ENCODE peak calls at places on chromosomes 5 and 9, in eight cellular contexts. H is left ventricle myocardium inferior, A is psoas muscle, J is tibial nerve, O is body of pancreas, P is IMR-90, D is astrocyte, L is A673. E is an unnamed sample. For H3K4me1, the result is how much of the 10 kb centered on the place peaks cover.

GRCh38 chr5:111685969-111686368 is 71.0 kb downstream of the NREP start:
- DNase-seq in H (no peak), A (no peak), J (no peak), O (no peak), P (no peak), D (no peak), L (peak), E (no peak)

GRCh38 chr9:82780017-82780416 is 282.9 kb downstream of the RASEF start:
- DNase-seq in H (no peak), A (no peak), J (no peak), O (no peak), P (no peak), D (no peak), L (no peak), E (no peak)

GRCh38 chr5:111984044-111984443 is 227.1 kb upstream of the NREP start:
- DNase-seq in H (no peak), A (no peak), J (no peak), O (no peak), P (peak), D (peak), L (no peak), E (no peak)

GRCh38 chr9:81530407-81530810 is 158.9 kb downstream of the TLE1 start:
- DNase-seq in H (no peak), A (no peak), J (no peak), O (no peak), P (no peak), D (no peak), L (no peak), E (no peak)

GRCh38 chr9:84315278-84315877 is 25.2 kb downstream of the SLC28A3 start:
- DNase-seq in H (peak), A (no peak), J (peak), O (peak), P (peak), D (peak), L (peak), E (peak)

GRCh38 chr9:16029056-16029615 is 476.3 kb downstream of the CCDC171 start:
- DNase-seq in H (no peak), A (no peak), J (no peak), O (no peak), P (peak), D (peak), L (no peak), E (no peak)

GRCh38 chr5:110916373-110917049 is 155.0 kb upstream of the TSLP start:
- DNase-seq in H (no peak), A (no peak), J (no peak), O (no peak), P (peak), D (peak), L (peak), E (no peak)

GRCh38 chr9:9142001-9142400 is 1342.4 kb upstream of the DMAC1 start:
- DNase-seq in H (no peak), A (no peak), J (no peak), O (no peak), P (no peak), D (no peak), L (no peak), E (no peak)

GRCh38 chr5:176700239-176700847 is 53.1 kb downstream of the TSPAN17 start:
- DNase-seq in H (no peak), A (no peak), J (no peak), O (no peak), P (no peak), D (no peak), L (peak), E (peak)

GRCh38 chr5:36028816-36029465 is 37.7 kb downstream of the UGT3A2 start:
- DNase-seq in H (no peak), A (no peak), J (no peak), O (no peak), P (no peak), D (no peak), L (no peak), E (no peak)

GRCh38 chr5:172868436-172868923 is 34.4 kb downstream of the ERGIC1 start:
- DNase-seq in H (no peak), A (peak), J (no peak), O (no peak), P (peak), D (peak), L (no peak), E (no peak)
- TF ChIP-seq CTCF in H (no peak), A (no peak), J (no peak), O (no peak), P (no peak), D (no peak), L (no peak), E (no peak)

DNA sequence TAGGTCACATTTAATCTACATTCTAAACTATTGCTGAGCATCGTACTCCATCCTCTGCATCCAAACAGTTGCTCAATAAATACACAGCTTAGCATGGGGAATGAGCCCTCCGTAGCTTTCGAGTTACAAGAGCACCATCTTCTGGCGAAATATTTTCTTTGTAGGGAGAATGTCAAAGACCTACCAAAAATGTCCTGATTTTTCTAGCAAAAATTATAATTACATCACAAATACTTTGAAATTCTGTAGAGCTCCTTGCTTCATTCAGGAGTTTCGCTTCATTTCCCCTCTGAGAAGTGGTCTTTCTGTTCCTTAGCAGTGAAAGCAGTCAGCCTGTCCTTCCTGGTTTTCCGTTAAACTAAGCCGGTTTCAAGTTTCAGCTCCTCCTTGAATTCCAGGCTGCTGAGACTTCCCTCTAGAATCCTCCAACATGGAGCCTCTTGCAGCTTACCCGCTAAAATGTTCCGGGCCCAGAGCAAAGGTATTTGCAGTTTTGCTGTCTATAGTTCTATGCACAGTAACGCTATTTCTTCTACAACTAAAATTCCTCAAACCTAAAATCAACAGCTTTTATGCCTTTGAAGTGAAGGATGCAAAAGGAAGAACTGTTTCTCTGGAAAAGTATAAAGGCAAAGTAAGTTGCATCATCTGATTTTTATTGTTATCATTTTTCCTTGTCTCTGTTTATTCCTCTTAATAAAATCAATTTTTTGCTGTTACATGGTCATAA is at the start of gene GPX8:
- DNase-seq in H (no peak), A (no peak), J (no peak), O (no peak), P (peak), D (peak), L (peak), E (no peak)
- H3K4me3 ChIP-seq in H (peak), A (peak), J (peak), O (no peak), P (peak), D (peak), L (peak), E (no peak)

GRCh38 chr9:37989632-37990155 is 79.3 kb downstream of the SHB start:
- DNase-seq in H (no peak), A (no peak), J (no peak), O (no peak), P (no peak), D (no peak), L (no peak), E (no peak)
- H3K4me1 ChIP-seq in H (half or more), A (under half), J (under half), O (under half), P (under half), D (under half), L (half or more), E (under half)

GRCh38 chr5:65623482-65623881 is 651 bp downstream of the TRIM23 start:
- DNase-seq in H (no peak), A (no peak), J (no peak), O (no peak), P (no peak), D (no peak), L (no peak), E (no peak)

GRCh38 chr5:65625743-65626142 is 916 bp downstream of the SHLD3 start:
- DNase-seq in H (no peak), A (no peak), J (no peak), O (no peak), P (no peak), D (no peak), L (no peak), E (no peak)

GRCh38 chr5:65624570-65625555 is at the start of the genes SHLD3 and TRAPPC13:
- DNase-seq in H (peak), A (peak), J (peak), O (peak), P (peak), D (peak), L (peak), E (peak)

GRCh38 chr5:65620021-65620420 is 4.1 kb downstream of the TRIM23 start:
- DNase-seq in H (no peak), A (no peak), J (no peak), O (no peak), P (no peak), D (no peak), L (no peak), E (no peak)

GRCh38 chr5:65624025-65624569 is at the start of gene TRIM23:
- DNase-seq in H (peak), A (peak), J (peak), O (peak), P (peak), D (peak), L (peak), E (peak)
- TF ChIP-seq CTCF in H (no peak), A (no peak), J (no peak), O (no peak), P (no peak), D (no peak), L (no peak), E (peak)

DNA sequence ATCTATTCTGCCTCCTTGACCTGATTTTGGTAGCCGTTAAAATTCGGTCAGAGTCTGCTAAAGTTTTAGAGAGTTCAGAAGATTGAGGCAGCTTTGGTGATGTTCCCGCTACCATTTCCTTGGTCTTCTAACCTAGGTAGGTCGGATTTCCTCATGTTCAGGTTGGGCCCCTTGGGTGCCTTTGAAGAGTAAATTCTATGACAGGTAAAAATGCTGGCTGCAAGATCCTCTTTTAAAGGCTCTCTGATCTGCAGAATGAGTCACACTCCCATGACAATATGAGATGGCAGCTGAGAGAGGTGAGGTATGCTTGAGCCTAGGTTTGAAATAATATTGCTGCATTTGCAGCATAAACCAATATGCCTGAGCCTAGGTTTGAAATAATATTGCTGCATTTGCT is 198.9 kb downstream of the TSSK1B start:
- DNase-seq in H (no peak), A (no peak), J (no peak), O (no peak), P (no peak), D (no peak), L (no peak), E (no peak)
- H3K4me3 ChIP-seq in H (no peak), A (no peak), J (no peak), O (no peak), P (no peak), D (no peak), L (no peak), E (no peak)

GRCh38 chr5:143228597-143229293 is 174.7 kb downstream of the NR3C1 start:
- DNase-seq in H (no peak), A (no peak), J (no peak), O (no peak), P (no peak), D (no peak), L (no peak), E (no peak)
- H3K4me1 ChIP-seq in H (under half), A (under half), J (under half), O (under half), P (under half), D (under half), L (under half), E (under half)

GRCh38 chr5:56818409-56819026 is 3.2 kb downstream of the MAP3K1 start:
- DNase-seq in H (no peak), A (no peak), J (no peak), O (no peak), P (peak), D (no peak), L (peak), E (no peak)
- TF ChIP-seq CTCF in H (no peak), A (no peak), J (no peak), O (no peak), P (peak), D (peak), L (peak), E (peak)

DNA sequence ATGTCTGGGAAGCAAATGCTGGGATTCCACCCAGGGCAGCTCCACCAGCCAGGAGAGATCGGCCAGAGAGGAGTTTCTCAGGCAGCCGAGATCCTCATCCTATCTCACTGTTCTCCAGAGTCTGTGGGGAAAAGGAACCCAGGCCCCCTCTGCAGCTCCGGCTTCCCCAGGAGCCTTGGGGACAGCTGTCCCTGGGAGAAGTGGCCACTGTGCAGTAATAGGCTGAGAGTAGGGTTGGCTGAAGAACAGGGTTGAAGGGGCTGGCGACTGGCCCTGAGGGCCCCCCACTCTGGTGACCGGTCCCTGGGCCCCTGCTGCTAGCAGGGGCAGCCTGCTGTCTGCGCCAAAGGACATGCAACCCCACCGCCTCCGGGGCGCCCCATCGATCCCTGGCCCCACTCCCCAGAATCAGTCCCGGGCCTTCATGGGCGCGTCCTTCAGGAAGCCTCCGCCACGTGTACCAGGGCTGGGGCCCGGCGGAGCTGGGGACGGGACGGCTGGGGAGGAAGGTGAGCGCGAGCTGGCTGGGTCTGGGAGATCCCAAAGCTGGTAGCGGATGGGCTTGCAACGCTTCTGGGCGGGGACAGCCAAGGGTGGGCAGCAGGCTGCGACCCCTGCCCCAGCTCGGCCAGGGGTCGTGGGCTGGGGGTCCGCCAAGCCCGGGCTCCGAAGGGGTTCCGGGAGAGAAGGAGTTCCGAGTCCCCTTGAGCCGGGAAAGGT is 44.0 kb upstream of the STXBP1 start:
- DNase-seq in H (no peak), A (peak), J (no peak), O (no peak), P (no peak), D (no peak), L (peak), E (no peak)
- H3K4me3 ChIP-seq in H (peak), A (peak), J (peak), O (peak), P (peak), D (peak), L (peak), E (peak)